ENCODE peak calls at places on chromosome 21, in four cellular contexts. I is IMR-90, X is A549, H is GM12878. Z is an unnamed sample.

GRCh38 chr21:31182231-31183129 is 144.2 kb upstream of the KRTAP19-8 start:
- DNase-seq in I (no peak), X (no peak), H (no peak), Z (no peak)

GRCh38 chr21:27423906-27424595 is 457.2 kb upstream of the ADAMTS5 start:
- DNase-seq in I (peak; percentile 69), X (no peak), H (no peak), Z (no peak)

GRCh38 chr21:42878678-42878992 is 704 bp downstream of the WDR4 start:
- DNase-seq in I (no peak), X (no peak), H (no peak), Z (no peak)

GRCh38 chr21:46109251-46110221 is 11.6 kb downstream of the COL6A2 start:
- DNase-seq in I (no peak), X (no peak), H (no peak), Z (no peak)

GRCh38 chr21:18705971-18706370 is 302.4 kb upstream of the TMPRSS15 start:
- DNase-seq in I (no peak), X (no peak), H (no peak), Z (no peak)

GRCh38 chr21:25790122-25790951 is 55.6 kb downstream of the GABPA start:
- DNase-seq in I (peak; percentile 41), X (peak; percentile 10), H (no peak), Z (peak; percentile 22)

GRCh38 chr21:17802568-17802967 is 16.6 kb downstream of the C21orf91 start:
- DNase-seq in I (peak; percentile 67), X (no peak), H (no peak), Z (no peak)

GRCh38 chr21:26965567-26966359 is 1.1 kb downstream of the ADAMTS5 start:
- DNase-seq in I (peak; percentile 12), X (no peak), H (no peak), Z (no peak)

GRCh38 chr21:41830764-41831452 is 48.2 kb downstream of the PRDM15 start:
- DNase-seq in I (no peak), X (no peak), H (no peak), Z (no peak)

GRCh38 chr21:31781737-31782136 is 49.8 kb upstream of the SCAF4 start:
- DNase-seq in I (peak; percentile 53), X (no peak), H (no peak), Z (no peak)

GRCh38 chr21:45333583-45334121 is 46.0 kb upstream of the POFUT2 start:
- DNase-seq in I (peak; percentile 57), X (no peak), H (no peak), Z (no peak)

GRCh38 chr21:46435786-46436227 is 22.9 kb upstream of the DIP2A start:
- DNase-seq in I (no peak), X (no peak), H (no peak), Z (no peak)

GRCh38 chr21:18070392-18070791 is 174.2 kb upstream of the CHODL start:
- DNase-seq in I (no peak), X (no peak), H (no peak), Z (no peak)

GRCh38 chr21:39803393-39803792 is 58.4 kb downstream of the IGSF5 start:
- DNase-seq in I (no peak), X (no peak), H (no peak), Z (no peak)

GRCh38 chr21:45983981-45984551 is 2.5 kb downstream of the COL6A1 start:
- DNase-seq in I (no peak), X (no peak), H (no peak), Z (peak; percentile 63)

GRCh38 chr21:45078877-45079281 is 4.5 kb downstream of the ADARB1 start:
- DNase-seq in I (peak; percentile 85), X (no peak), H (no peak), Z (no peak)

DNA sequence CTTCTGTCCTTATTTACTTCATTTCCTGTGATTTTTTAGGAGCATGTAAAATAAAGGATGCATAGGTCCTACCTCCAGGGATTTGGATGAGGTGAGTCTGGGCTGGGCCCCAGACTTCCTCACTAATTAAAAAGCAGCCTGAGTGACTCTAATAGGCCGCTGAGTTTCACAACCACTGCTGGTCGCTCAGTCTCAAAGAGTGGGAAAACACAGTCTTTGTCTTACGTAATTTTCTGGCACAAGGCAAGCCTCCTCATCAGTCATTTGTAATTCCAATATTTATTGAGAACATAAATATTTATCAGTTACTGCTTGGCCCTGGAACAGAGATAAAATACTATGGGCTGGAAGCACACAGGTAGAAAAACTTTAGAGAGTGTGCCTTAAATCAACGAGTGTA is 195.4 kb upstream of the RUNX1 start:
- DNase-seq in I (peak; percentile 77), X (no peak), H (no peak), Z (no peak)
- TF ChIP-seq CEBPB in I (peak; percentile 76), X (no peak), H (no peak), Z (peak; percentile 33)

GRCh38 chr21:29146726-29147125 is 16.3 kb downstream of the MAP3K7CL start:
- DNase-seq in I (no peak), X (no peak), H (no peak), Z (no peak)

GRCh38 chr21:29145837-29146453 is 15.5 kb downstream of the MAP3K7CL start:
- DNase-seq in I (no peak), X (no peak), H (no peak), Z (no peak)

GRCh38 chr21:29145354-29145782 is 14.9 kb downstream of the MAP3K7CL start:
- DNase-seq in I (peak; percentile 95), X (peak; percentile 3), H (no peak), Z (peak; percentile 13)

GRCh38 chr21:29149771-29150425 is 19.5 kb downstream of the MAP3K7CL start:
- DNase-seq in I (peak; percentile 89), X (no peak), H (no peak), Z (no peak)

GRCh38 chr21:29148535-29148934 is 18.1 kb downstream of the MAP3K7CL start:
- DNase-seq in I (peak; percentile 64), X (no peak), H (no peak), Z (no peak)
- TF ChIP-seq RFX5 in I (no peak), X (no peak), H (no peak), Z (no peak)

DNA sequence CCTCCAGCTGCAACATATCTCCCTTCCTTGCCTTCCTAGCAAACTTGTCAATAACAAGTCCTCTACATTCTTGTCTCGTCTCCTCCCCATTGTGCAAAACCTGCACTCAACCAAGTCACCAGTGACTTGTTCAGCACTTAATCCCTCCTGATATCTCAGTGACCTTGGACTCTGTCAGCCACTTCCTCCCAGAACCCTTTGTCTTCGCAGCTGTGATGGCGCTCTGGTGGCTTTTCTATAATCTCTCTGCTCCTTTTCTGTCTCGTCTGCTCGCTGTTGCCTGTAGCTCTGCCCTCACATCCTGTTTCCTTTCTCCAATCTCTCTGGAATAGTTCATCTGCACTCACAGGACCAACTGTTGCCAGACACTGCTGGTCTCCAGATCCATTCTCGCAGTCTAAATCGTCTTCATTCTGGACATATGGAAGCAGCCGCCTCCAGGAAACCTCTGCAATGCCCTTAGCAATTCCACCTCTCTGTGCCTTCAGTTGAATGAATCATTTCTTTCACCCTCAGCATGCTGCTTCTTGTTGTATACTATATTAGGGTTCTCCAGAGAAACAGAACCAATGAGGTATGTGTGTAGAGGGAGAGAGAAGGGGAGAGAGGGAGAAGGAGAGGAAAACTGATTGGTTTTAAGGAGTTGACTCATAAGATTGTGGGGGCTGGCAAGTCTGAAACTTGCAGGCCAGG is 17.4 kb upstream of the IFNAR2 start:
- DNase-seq in I (peak; percentile 83), X (no peak), H (no peak), Z (peak; percentile 43)
- TF ChIP-seq RCOR1 in I (no peak), X (no peak), H (no peak), Z (peak; percentile 56)

GRCh38 chr21:34807146-34807880 is 138.5 kb downstream of the CLIC6 start:
- DNase-seq in I (peak; percentile 97), X (peak; percentile 78), H (no peak), Z (no peak)
- TF ChIP-seq CEBPB in I (peak; percentile 46), X (no peak), H (no peak), Z (no peak)

GRCh38 chr21:14923468-14923867 is 141.3 kb downstream of the NRIP1 start:
- DNase-seq in I (peak; percentile 63), X (no peak), H (no peak), Z (no peak)
- TF ChIP-seq RFX5 in I (no peak), X (no peak), H (no peak), Z (no peak)

DNA sequence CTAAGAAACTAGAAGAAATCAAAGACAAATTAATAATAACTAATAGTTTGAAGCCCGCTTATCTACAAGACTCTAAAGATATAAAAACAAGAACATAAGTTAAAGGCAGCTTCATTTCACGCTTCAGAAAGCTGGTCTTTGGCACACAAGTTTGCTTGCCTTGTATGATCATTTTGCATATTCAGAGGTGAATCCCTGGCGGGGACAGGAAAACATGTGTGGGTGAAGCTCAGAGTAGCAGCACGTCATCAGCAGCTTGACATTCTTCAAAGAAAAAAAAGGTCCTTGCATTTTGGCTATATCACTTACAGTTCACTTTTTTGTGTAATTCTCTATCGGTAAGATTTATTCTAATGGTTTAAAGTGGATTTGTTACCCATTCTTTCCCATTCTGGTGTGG is 1911.8 kb downstream of the MRPL39 start:
- DNase-seq in I (no peak), X (no peak), H (no peak), Z (no peak)
- TF ChIP-seq RCOR1 in I (no peak), X (no peak), H (no peak), Z (no peak)

DNA sequence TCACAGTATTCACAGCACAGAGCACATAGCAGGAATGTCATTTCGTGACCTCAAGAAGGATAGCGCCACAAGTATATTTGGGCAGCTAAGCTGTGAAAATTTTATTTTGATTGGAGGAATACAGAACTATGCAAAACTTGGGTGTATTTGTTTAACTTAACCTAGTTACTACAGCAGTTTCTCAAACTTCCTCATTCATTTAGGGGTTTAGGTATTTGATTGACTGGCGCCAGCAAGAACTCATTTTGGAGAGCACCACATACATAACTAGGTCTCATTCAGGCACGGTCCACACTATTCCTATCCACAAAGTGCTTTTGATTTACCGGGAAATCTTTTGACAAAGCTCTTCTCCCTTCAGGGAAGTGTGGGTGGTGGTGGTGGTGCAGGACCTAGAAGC is 155.1 kb upstream of the NRIP1 start:
- DNase-seq in I (no peak), X (no peak), H (no peak), Z (no peak)
- TF ChIP-seq CEBPB in I (no peak), X (no peak), H (no peak), Z (no peak)

GRCh38 chr21:38498057-38498833 is at the start of gene ERG:
- DNase-seq in I (no peak), X (no peak), H (no peak), Z (no peak)
- TF ChIP-seq RFX5 in I (no peak), X (no peak), H (no peak), Z (no peak)

DNA sequence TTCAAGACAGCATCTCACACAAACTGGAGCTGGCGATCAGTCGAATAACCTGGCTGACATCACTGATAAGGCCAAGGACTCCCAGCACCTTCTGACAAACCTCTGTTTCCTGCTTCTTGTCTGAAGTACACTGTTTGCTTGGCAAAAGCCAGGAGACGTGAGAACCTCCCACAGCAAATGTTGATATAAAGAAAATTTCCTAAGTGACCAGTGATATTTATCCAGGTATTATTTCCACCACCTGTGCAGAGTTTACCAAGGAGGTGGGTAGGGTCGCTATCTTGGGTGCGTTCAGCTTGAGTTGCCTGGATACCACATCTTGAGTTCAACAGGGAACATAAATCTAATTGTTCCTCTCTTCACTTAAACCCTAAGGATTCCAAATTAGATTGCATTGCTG is 72.9 kb downstream of the SETD4 start:
- DNase-seq in I (no peak), X (no peak), H (no peak), Z (no peak)
- TF ChIP-seq RCOR1 in I (no peak), X (no peak), H (no peak), Z (no peak)

Z was measured in K562.